ENCODE peak calls at places on chromosomes 13 and 19, in nine cellular contexts. H is germinal center, S is omental fat pad, Z is C1 segment of cervical spinal cord, U is cardiac muscle cell, X is HFFc6, K is AG04450, E is hepatic stellate cell, T is HEK293T. N is an unnamed sample.

GRCh38 chr13:24878340-24878739 is 114.4 kb downstream of the RNF17 start:
- DNase-seq in S (no peak), X (no peak), T (no peak), Z (no peak), K (no peak), E (no peak), U (no peak), H (no peak), N (no peak)

GRCh38 chr19:41799444-41800000 is 3.1 kb downstream of the CEACAM3 start:
- DNase-seq in Z (no peak), U (no peak), H (no peak), K (no peak), S (no peak), T (no peak), E (no peak), X (no peak), N (no peak)

GRCh38 chr13:66795636-66796035 is 434.5 kb downstream of the PCDH9 start:
- DNase-seq in T (no peak), U (no peak), X (no peak), Z (peak; percentile 18), E (no peak), S (no peak), K (no peak), H (no peak), N (no peak)

GRCh38 chr13:33312150-33312908 is 26.8 kb upstream of the STARD13 start:
- DNase-seq in H (no peak), E (no peak), K (no peak), S (no peak), T (no peak), U (no peak), Z (no peak), X (peak; percentile 7), N (peak; percentile 24)

GRCh38 chr19:2711175-2711936 is 8.9 kb upstream of the GNG7 start:
- DNase-seq in U (no peak), K (peak; percentile 72), H (no peak), S (no peak), E (peak; percentile 89), Z (no peak), X (peak; percentile 53), T (no peak), N (peak; percentile 49)

GRCh38 chr19:16541526-16542044 is 652 bp downstream of the CHERP start:
- DNase-seq in K (no peak), X (peak; percentile 9), E (no peak), Z (no peak), U (peak; percentile 50), S (no peak), T (no peak), H (no peak), N (peak; percentile 11)

GRCh38 chr19:9381367-9381785 is 18.6 kb downstream of the ZNF177 start:
- DNase-seq in Z (no peak), T (no peak), U (no peak), K (no peak), X (no peak), H (no peak), S (no peak), E (no peak), N (no peak)

GRCh38 chr19:40717880-40718773 is 1.2 kb downstream of the ITPKC start:
- DNase-seq in S (no peak), Z (no peak), U (peak; percentile 6), H (no peak), K (no peak), T (no peak), E (no peak), X (no peak), N (no peak)

GRCh38 chr19:57888494-57889231 is at the start of gene ZNF814:
- DNase-seq in X (peak; percentile 28), E (peak; percentile 80), S (peak; percentile 67), T (no peak), H (peak; percentile 64), U (peak; percentile 94), K (peak; percentile 47), Z (peak; percentile 72), N (peak; percentile 73)

N was measured in AG08395.